ENCODE peak calls at places on chromosomes 16 and 17, in five cellular contexts. A is MM.1S, W is Karpas-422, L is PC-3, N is A549. B is an unnamed sample.

GRCh38 chr16:24609740-24610420 is 70.5 kb downstream of the RBBP6 start:
- DNase-seq in A (no peak), W (no peak), L (no peak), N (no peak), B (peak)

GRCh38 chr17:3582921-3583320 is 25.3 kb upstream of the TRPV3 start:
- DNase-seq in A (no peak), W (no peak), L (no peak), N (no peak), B (no peak)

GRCh38 chr17:46818929-46819859 is 702 bp upstream of the WNT3 start:
- DNase-seq in A (no peak), W (no peak), L (no peak), N (no peak), B (peak)

GRCh38 chr16:50067290-50067853 is 1.6 kb downstream of the HEATR3 start:
- DNase-seq in A (peak), W (peak), L (peak), N (peak), B (peak)

GRCh38 chr17:72163474-72163873 is 42.7 kb downstream of the SOX9 start:
- DNase-seq in A (no peak), W (no peak), L (no peak), N (no peak), B (no peak)

GRCh38 chr16:52649870-52650269 is 102.9 kb upstream of the TOX3 start:
- DNase-seq in A (no peak), W (no peak), L (no peak), N (no peak), B (no peak)

GRCh38 chr17:75664099-75664549 is 2.8 kb downstream of the RECQL5 start:
- DNase-seq in A (peak), W (peak), L (no peak), N (no peak), B (no peak)

GRCh38 chr16:26963109-26963508 is 103.6 kb upstream of the C16orf82 start:
- DNase-seq in A (no peak), W (peak), L (no peak), N (no peak), B (peak)

GRCh38 chr16:85564277-85565051 is 48.7 kb upstream of the GSE1 start:
- DNase-seq in A (no peak), W (peak), L (peak), N (no peak), B (no peak)

GRCh38 chr17:12722282-12722681 is 56.6 kb downstream of the MYOCD start:
- DNase-seq in A (no peak), W (no peak), L (no peak), N (no peak), B (no peak)

GRCh38 chr17:74214642-74215331 is 1.4 kb downstream of the TTYH2 start:
- DNase-seq in A (no peak), W (no peak), L (no peak), N (no peak), B (no peak)

GRCh38 chr17:72184805-72185204 is 64.0 kb downstream of the SOX9 start:
- DNase-seq in A (no peak), W (no peak), L (no peak), N (no peak), B (no peak)

GRCh38 chr17:64373722-64374121 is 16.9 kb downstream of the PECAM1 start:
- DNase-seq in A (no peak), W (no peak), L (no peak), N (no peak), B (no peak)

GRCh38 chr17:55668581-55668980 is 54.1 kb downstream of the TMEM100 start:
- DNase-seq in A (no peak), W (no peak), L (no peak), N (no peak), B (no peak)

GRCh38 chr17:45837187-45837586 is 7.5 kb upstream of the SPPL2C start:
- DNase-seq in A (no peak), W (no peak), L (no peak), N (no peak), B (no peak)

GRCh38 chr16:73206306-73206705 is 158.4 kb upstream of the ZFHX3 start:
- DNase-seq in A (no peak), W (no peak), L (no peak), N (no peak), B (no peak)

GRCh38 chr16:84423416-84423837 is 55.1 kb downstream of the ATP2C2 start:
- DNase-seq in A (peak), W (peak), L (peak), N (peak), B (peak)

GRCh38 chr16:30382398-30383015 is at the start of gene SEPTIN1:
- DNase-seq in A (peak), W (peak), L (no peak), N (no peak), B (no peak)

GRCh38 chr16:74896389-74897370 is 88.2 kb downstream of the WDR59 start:
- DNase-seq in A (no peak), W (no peak), L (peak), N (peak), B (no peak)

DNA sequence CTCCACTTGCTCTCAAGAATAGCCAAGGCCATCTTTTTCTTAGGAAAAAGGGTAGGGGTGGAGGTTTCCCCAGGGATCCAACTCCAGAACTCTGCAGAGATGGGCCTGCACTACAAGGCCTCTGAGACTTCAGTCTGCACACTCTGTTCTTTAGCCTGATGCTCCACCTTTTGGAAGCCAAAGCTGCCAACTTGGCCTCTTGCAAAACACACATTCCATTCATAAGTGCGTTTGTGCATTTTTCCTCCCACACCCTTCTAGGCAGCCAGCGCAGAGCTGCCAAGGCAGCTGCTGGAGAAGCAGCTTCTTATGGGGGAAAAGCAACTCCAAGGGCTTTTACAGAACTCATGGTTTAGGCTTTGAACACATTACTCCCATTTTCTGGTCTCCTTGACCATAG is 45.3 kb downstream of the REXO5 start:
- DNase-seq in A (no peak), W (no peak), L (peak), N (peak), B (no peak)
- H3K4me2 ChIP-seq in A (no peak), W (no peak), L (peak), N (peak), B (no peak)

GRCh38 chr17:40447148-40447644 is 3.9 kb downstream of the IGFBP4 start:
- DNase-seq in A (no peak), W (no peak), L (no peak), N (no peak), B (no peak)

GRCh38 chr17:40448213-40448638 is 5.0 kb downstream of the IGFBP4 start:
- DNase-seq in A (no peak), W (no peak), L (no peak), N (no peak), B (no peak)

GRCh38 chr17:40443988-40444899 is 994 bp downstream of the IGFBP4 start:
- DNase-seq in A (no peak), W (no peak), L (peak), N (no peak), B (no peak)

GRCh38 chr17:40443196-40443987 is at the start of gene IGFBP4:
- DNase-seq in A (peak), W (peak), L (peak), N (peak), B (peak)

DNA sequence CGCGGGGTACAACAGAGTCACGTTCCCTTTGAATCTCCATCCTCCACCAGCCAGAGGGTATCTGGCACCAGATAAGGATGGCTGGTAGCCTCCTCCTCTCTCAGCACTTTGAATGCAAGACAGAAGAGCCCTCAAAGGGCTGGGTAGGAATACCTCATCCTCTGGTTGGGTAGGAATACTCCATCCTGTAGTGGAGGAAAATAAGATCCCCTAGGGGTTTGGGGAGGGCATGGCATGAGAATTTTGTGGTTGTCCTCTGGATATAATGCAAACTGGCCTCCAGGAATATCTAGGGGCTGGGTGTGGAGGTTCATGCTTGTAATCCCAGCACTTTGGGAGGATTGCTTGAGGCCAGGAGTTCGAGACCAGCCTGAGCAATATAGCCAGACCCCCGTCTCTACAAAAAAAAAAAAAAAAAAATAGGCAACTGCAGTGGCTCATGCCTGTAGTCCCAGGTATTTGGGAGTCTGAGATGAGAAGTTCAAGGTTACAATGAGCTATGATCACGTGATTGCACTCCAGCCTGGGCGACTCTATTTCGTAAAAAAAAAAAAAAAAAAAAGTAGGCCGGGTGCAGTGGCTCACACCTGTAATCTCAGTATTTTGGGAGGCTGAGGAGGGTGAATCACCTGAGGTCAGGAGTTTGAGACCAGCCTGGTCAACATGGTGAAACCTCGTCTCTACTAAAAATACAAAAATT is 2.7 kb downstream of the IGFBP4 start:
- DNase-seq in A (no peak), W (no peak), L (no peak), N (peak), B (no peak)
- H3K4me3 ChIP-seq in A (no peak), W (no peak), L (peak), N (peak), B (peak)

DNA sequence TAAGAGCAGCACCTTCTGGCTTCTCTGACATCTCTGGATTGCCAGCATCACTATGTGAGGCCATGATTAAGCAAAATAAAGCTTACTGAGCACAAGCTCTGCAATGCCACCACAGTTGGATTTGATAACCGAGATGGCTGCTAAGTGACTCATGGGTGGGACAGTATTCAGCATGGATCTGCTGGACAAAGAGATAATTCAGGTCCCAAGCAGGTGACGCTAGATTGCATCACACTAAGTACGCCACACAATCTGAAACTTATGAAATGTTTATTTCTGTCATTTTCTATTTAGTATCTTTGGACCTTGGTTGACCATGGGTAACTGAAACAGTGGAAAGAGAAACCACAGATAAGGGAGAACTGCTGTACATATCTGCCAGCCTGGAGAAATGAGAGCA is 27.4 kb downstream of the CDRT15 start:
- DNase-seq in A (no peak), W (no peak), L (no peak), N (no peak), B (no peak)
- H3K4me2 ChIP-seq in A (no peak), W (no peak), L (no peak), N (no peak), B (no peak)

GRCh38 chr17:36933174-36934143 is 3.8 kb upstream of the LHX1 start:
- DNase-seq in A (no peak), W (no peak), L (no peak), N (no peak), B (peak)
- H3K4me3 ChIP-seq in A (no peak), W (no peak), L (no peak), N (no peak), B (no peak)

DNA sequence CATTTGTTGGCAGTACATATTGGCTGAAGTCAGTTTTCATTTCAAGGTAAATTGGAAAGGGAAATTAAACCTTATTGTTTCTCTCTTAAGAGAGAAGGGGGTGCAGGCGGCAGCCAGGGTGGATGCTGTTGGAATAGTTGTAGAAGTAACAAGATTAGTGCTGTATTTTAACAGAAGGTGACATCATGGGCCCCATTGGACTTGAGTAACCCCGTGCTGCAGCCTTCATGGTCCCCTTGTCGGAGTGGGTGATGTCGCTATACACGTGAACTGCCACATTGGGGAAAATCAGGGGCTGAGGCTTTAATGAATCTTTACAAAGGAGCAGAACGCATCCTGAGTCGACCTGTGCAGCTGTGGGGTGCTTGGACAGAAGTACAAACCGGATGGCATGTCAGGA is 3.2 kb downstream of the SNX11 start:
- DNase-seq in A (no peak), W (no peak), L (no peak), N (no peak), B (no peak)
- H3K4me2 ChIP-seq in A (no peak), W (peak), L (no peak), N (no peak), B (no peak)

DNA sequence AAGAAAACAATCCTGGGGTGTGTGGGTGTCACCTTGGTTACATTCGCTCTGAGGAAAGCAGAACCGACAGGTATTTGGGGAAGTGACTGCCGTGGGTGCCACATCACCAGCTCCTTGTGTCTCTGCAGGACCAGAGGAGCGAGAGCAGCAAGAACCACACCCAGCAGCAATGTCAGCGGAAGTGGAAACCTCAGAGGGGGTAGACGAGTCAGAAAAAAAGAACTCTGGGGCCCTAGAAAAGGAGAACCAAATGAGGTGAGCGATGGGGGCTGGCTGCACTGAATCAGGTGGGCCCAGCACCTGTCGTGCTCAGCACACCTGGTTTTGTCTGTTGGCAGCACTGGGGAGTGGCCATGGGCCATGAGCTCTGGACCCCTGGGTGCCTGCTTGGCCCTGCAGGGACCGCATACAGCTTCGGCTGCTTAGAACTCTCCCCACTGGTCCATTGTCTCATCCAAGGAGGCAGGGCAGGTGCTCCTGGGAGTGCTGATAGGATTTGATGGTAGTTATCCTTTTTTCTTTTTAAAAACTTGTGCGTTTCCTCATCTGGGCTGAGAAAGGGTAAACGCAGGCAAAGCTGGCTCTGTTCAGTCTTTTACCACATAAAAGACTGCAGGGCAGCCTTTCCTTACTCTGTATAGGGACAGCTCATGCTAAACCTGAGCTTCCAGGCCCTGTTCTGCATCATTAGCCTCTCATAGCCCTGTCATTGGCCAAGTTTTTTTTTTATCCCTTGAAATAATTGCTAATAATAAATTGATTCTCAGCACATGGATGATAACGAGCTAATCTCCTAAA is 29.4 kb downstream of the HMOX2 start:
- DNase-seq in A (peak), W (peak), L (no peak), N (no peak), B (no peak)
- H3K4me3 ChIP-seq in A (peak), W (peak), L (no peak), N (no peak), B (no peak)

GRCh38 chr16:57301126-57301817 is 16.8 kb upstream of the PLLP start:
- DNase-seq in A (no peak), W (no peak), L (no peak), N (no peak), B (no peak)
- H3K4me2 ChIP-seq in A (peak), W (peak), L (peak), N (peak), B (no peak)

GRCh38 chr16:3596101-3596861 is 15.1 kb downstream of the SLX4 start:
- DNase-seq in A (no peak), W (no peak), L (no peak), N (no peak), B (no peak)

GRCh38 chr16:3599121-3599520 is 12.3 kb downstream of the SLX4 start:
- DNase-seq in A (no peak), W (no peak), L (no peak), N (no peak), B (no peak)

GRCh38 chr16:3597226-3597625 is 14.2 kb downstream of the SLX4 start:
- DNase-seq in A (no peak), W (no peak), L (no peak), N (no peak), B (no peak)

GRCh38 chr16:3598236-3598635 is 13.2 kb downstream of the SLX4 start:
- DNase-seq in A (no peak), W (no peak), L (no peak), N (no peak), B (no peak)

GRCh38 chr16:3597676-3598075 is 13.7 kb downstream of the SLX4 start:
- DNase-seq in A (no peak), W (no peak), L (no peak), N (no peak), B (no peak)
- H3K4me3 ChIP-seq in A (no peak), W (no peak), L (no peak), N (no peak), B (no peak)